ENCODE peak calls at places on chromosomes 2 and 18, in four cellular contexts. K is B cell, V is hepatocyte, G is GM12865. Y is an unnamed sample.

GRCh38 chr2:160484859-160485520 is 8.6 kb downstream of the RBMS1 start:
- DNase-seq in K (no peak), V (no peak), G (no peak), Y (no peak)

GRCh38 chr18:37422116-37422515 is 143.5 kb downstream of the CELF4 start:
- DNase-seq in K (no peak), V (no peak), G (no peak), Y (no peak)

GRCh38 chr18:9428862-9429661 is 46.3 kb upstream of the RALBP1 start:
- DNase-seq in K (no peak), V (no peak), G (no peak), Y (no peak)

GRCh38 chr2:15947431-15947830 is 7.1 kb downstream of the MYCN start:
- DNase-seq in K (no peak), V (no peak), G (no peak), Y (no peak)

GRCh38 chr2:188678921-188679320 is 295.3 kb upstream of the COL3A1 start:
- DNase-seq in K (no peak), V (no peak), G (no peak), Y (no peak)

GRCh38 chr2:186641807-186642321 is 52.0 kb upstream of the FAM171B start:
- DNase-seq in K (no peak), V (peak), G (peak), Y (no peak)

GRCh38 chr2:204479557-204479956 is 65.7 kb upstream of the PARD3B start:
- DNase-seq in K (no peak), V (no peak), G (peak), Y (no peak)

GRCh38 chr18:28078298-28078697 is 98.6 kb downstream of the CDH2 start:
- DNase-seq in K (no peak), V (peak), G (no peak), Y (no peak)

GRCh38 chr18:9804517-9805104 is 81.2 kb upstream of the TXNDC2 start:
- DNase-seq in K (no peak), V (no peak), G (no peak), Y (no peak)

GRCh38 chr2:43553341-43553855 is 42.4 kb downstream of the THADA start:
- DNase-seq in K (no peak), V (no peak), G (no peak), Y (no peak)

GRCh38 chr2:196719565-196719872 is 80.0 kb downstream of the GTF3C3 start:
- DNase-seq in K (no peak), V (no peak), G (no peak), Y (no peak)

GRCh38 chr2:196718394-196718793 is 78.9 kb downstream of the CCDC150 start:
- DNase-seq in K (no peak), V (no peak), G (no peak), Y (no peak)

DNA sequence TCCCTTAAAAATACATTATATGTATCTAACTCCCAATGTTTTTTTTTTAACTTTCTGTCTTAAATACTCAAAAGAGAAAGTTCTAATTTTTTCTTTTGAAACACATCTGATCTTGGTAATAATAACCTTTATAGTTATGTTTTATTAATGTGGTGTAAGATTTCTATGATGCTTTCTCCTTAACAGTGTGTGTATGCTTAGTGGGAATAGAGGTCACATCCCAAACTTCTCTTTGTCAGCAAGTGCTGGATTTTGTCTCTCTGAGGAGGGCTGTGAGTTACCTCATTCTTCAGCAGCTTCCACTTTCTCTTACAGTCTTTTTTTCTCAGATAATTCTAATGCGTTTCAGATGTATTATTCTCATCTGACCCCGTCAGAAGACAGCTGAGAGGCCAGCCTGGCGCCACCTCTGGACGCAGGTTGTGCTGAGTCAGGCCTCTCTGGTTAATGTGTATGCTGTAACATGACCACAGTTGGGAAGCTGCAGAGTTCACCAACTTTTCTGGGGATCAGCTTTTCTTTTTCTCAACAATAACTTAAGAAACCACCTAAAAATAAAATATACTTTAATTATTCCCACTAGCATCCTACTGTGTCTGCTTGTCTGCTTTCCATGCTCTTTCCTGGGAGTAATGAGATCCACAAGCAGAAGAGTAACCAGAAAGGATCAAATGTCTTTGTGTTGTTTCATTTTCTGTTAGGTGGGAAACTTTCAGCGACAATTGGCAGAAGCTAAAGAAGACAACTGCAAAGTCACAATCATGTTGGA is 79.5 kb downstream of the CCDC150 start:
- DNase-seq in K (no peak), V (peak), G (no peak), Y (no peak)
- TF ChIP-seq CTCF in K (no peak), V (no peak), G (no peak), Y (no peak)

DNA sequence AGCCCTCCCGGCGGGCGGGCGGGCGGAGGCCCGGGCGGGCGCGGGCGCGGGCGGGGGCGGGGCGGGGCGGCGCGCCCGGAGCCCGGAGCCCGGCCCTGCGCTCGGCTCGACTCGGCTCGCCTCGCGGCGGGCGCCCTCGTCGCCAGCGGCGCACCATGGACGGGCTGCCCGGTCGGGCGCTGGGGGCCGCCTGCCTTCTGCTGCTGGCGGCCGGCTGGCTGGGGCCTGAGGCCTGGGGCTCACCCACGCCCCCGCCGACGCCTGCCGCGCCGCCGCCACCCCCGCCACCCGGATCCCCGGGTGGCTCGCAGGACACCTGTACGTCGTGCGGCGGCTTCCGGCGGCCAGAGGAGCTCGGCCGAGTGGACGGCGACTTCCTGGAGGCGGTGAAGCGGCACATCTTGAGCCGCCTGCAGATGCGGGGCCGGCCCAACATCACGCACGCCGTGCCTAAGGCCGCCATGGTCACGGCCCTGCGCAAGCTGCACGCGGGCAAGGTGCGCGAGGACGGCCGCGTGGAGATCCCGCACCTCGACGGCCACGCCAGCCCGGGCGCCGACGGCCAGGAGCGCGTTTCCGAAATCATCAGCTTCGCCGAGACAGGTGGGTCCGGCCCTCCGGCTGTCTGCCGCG is at the start of gene INHBB:
- DNase-seq in K (no peak), V (peak), G (no peak), Y (no peak)
- TF ChIP-seq CTCF in K (no peak), V (no peak), G (no peak), Y (no peak)

DNA sequence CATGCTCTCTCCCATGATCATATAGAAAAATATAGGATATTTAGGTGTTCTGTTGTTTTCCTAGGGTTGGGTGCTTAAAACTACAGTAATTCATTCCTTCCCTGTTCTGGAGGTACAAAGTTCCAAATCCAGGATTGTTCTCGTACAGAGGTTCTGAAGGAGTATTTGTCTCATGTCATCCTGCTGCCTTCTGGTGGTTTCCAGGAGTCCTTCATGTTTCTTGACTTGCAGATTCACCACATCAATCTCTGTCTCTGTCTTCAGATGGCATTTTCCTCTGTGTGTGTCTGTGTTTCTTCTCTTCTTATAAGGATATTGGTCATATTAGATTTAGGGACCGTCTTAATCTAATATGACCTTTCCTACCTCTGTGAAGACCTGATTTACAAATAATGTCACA is 397.9 kb downstream of the NYAP2 start:
- DNase-seq in K (no peak), V (no peak), G (no peak), Y (no peak)
- TF ChIP-seq CTCF in K (no peak), V (no peak), G (no peak), Y (no peak)

DNA sequence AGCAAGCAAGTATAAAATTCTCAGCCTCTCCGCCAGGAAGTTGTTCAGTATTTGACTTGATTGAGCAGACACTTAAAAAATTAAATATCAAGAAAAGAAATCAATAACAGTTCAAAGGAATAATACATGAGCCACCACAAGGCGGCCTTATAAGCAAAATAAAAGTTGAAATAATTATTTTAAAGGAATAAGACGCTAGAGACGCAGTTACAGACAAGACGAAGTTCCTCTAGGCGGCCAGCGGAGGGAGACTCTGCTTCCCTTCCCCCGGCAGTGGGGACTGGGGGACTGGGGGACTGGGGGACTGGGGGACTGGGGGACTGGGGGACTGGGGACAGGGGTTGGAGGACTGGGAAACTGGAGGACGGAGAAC is 524 bp downstream of the CCDC178 start:
- DNase-seq in K (no peak), V (peak), G (peak), Y (no peak)
- TF ChIP-seq CTCF in K (no peak), V (peak), G (peak), Y (no peak)